ENCODE peak calls at places on chromosomes 12 and 14, in six cellular contexts. U, O, I, H, A and C are unnamed samples.

GRCh38 chr12:46835785-46836184 is 10.0 kb upstream of the SLC38A4 start:
- DNase-seq in H (no peak), U (no peak), A (no peak), O (no peak), I (no peak), C (no peak)

GRCh38 chr12:104656383-104656782 is 199.6 kb downstream of the CHST11 start:
- DNase-seq in A (no peak), I (no peak), H (no peak), O (no peak), U (no peak), C (no peak)

GRCh38 chr14:85542623-85543022 is 12.7 kb downstream of the FLRT2 start:
- DNase-seq in A (no peak), H (no peak), U (no peak), I (no peak), O (no peak), C (no peak)

GRCh38 chr14:39107624-39108023 is 4.6 kb upstream of the SEC23A start:
- DNase-seq in A (peak; percentile 71), H (no peak), U (no peak), O (peak; percentile 35), I (peak; percentile 37), C (no peak)

GRCh38 chr12:4915752-4916151 is 6.0 kb downstream of the KCNA1 start:
- DNase-seq in I (no peak), H (no peak), A (no peak), U (no peak), O (no peak), C (no peak)

GRCh38 chr12:63206908-63207307 is 55.9 kb upstream of the AVPR1A start:
- DNase-seq in I (no peak), O (no peak), U (no peak), H (no peak), A (no peak), C (no peak)

GRCh38 chr14:96502621-96503251 is 554 bp downstream of the PAPOLA start:
- DNase-seq in O (peak; percentile 85), H (no peak), I (peak; percentile 60), A (peak; percentile 79), U (no peak), C (peak; percentile 74)

GRCh38 chr12:1531160-1531653 is 63.2 kb downstream of the FBXL14 start:
- DNase-seq in A (peak; percentile 55), I (peak; percentile 20), U (no peak), O (no peak), H (no peak), C (no peak)

GRCh38 chr12:120833849-120834248 is 70.3 kb downstream of the SPPL3 start:
- DNase-seq in I (no peak), O (no peak), H (no peak), U (no peak), A (no peak), C (no peak)

GRCh38 chr12:132147423-132148367 is 3.4 kb downstream of the NOC4L start:
- DNase-seq in A (no peak), H (no peak), I (no peak), O (peak; percentile 13), U (no peak), C (no peak)

GRCh38 chr14:73789996-73790581 is 61.5 kb upstream of the PTGR2 start:
- DNase-seq in I (no peak), A (no peak), H (no peak), U (no peak), O (no peak), C (no peak)

GRCh38 chr12:63844391-63845341 is at the start of gene SRGAP1:
- DNase-seq in I (peak; percentile 27), O (peak; percentile 44), H (no peak), A (peak; percentile 63), U (no peak), C (no peak)

GRCh38 chr12:88574278-88574677 is 6.0 kb downstream of the KITLG start:
- DNase-seq in O (no peak), A (no peak), I (no peak), U (no peak), H (no peak), C (no peak)

GRCh38 chr12:113040722-113041168 is 15.8 kb upstream of the DTX1 start:
- DNase-seq in H (no peak), I (no peak), A (no peak), U (peak; percentile 59), O (no peak), C (peak; percentile 50)

GRCh38 chr12:67991158-67991557 is 1.9 kb downstream of the IFNG-AS1 start:
- DNase-seq in I (no peak), A (no peak), H (no peak), U (no peak), O (no peak), C (no peak)

GRCh38 chr14:24377660-24378059 is 9.7 kb downstream of the NFATC4 start:
- DNase-seq in O (no peak), A (peak; percentile 25), U (no peak), I (peak; percentile 74), H (no peak), C (no peak)

GRCh38 chr12:121295746-121296617 is 527 bp downstream of the CAMKK2 start:
- DNase-seq in I (peak; percentile 36), A (peak; percentile 44), H (no peak), O (peak; percentile 64), U (no peak), C (no peak)

GRCh38 chr14:29930283-29930682 is 2.6 kb upstream of the PRKD1 start:
- DNase-seq in I (no peak), O (no peak), U (no peak), H (no peak), A (no peak), C (no peak)

GRCh38 chr14:81219210-81219820 is 1.4 kb downstream of the GTF2A1 start:
- DNase-seq in I (peak; percentile 38), A (peak; percentile 96), O (peak; percentile 81), H (peak; percentile 60), U (peak; percentile 93), C (peak; percentile 86)

GRCh38 chr12:88471641-88472040 is 108.6 kb downstream of the KITLG start:
- DNase-seq in H (no peak), I (no peak), A (peak; percentile 30), O (no peak), U (peak; percentile 45), C (no peak)

GRCh38 chr12:51488281-51488680 is 63.6 kb downstream of the SLC4A8 start:
- DNase-seq in A (no peak), H (no peak), I (no peak), O (no peak), U (no peak), C (no peak)

GRCh38 chr12:9813821-9814798 is 13.2 kb upstream of the KLRF1 start:
- DNase-seq in I (peak; percentile 63), U (peak; percentile 13), A (peak; percentile 85), O (peak; percentile 55), H (no peak), C (no peak)

GRCh38 chr12:85603556-85603955 is 232.7 kb downstream of the RASSF9 start:
- DNase-seq in A (no peak), U (no peak), O (no peak), I (no peak), H (no peak), C (no peak)

GRCh38 chr12:47905313-47905730 is 528 bp upstream of the VDR start:
- DNase-seq in U (no peak), I (no peak), A (peak; percentile 85), O (peak; percentile 80), H (no peak), C (no peak)

GRCh38 chr14:31419179-31420012 is 954 bp downstream of the HEATR5A start:
- DNase-seq in I (no peak), U (no peak), H (no peak), O (no peak), A (no peak), C (no peak)

GRCh38 chr14:99262977-99263448 is 9.0 kb downstream of the BCL11B start:
- DNase-seq in O (no peak), A (peak; percentile 74), I (no peak), H (no peak), U (no peak), C (no peak)

GRCh38 chr12:109883429-109883828 is 3.1 kb upstream of the GLTP start:
- DNase-seq in U (no peak), A (no peak), O (peak; percentile 4), H (no peak), I (no peak), C (no peak)

GRCh38 chr12:9646794-9647622 is 22.5 kb upstream of the CLEC2D start:
- DNase-seq in O (no peak), I (peak; percentile 22), H (no peak), U (no peak), A (peak; percentile 30), C (no peak)

GRCh38 chr14:21384494-21384851 is 654 bp upstream of the SUPT16H start:
- DNase-seq in O (no peak), H (no peak), I (no peak), A (no peak), U (no peak), C (no peak)
- TF ChIP-seq REST in O (no peak), H (no peak), I (no peak), A (no peak), U (no peak), C (no peak)

DNA sequence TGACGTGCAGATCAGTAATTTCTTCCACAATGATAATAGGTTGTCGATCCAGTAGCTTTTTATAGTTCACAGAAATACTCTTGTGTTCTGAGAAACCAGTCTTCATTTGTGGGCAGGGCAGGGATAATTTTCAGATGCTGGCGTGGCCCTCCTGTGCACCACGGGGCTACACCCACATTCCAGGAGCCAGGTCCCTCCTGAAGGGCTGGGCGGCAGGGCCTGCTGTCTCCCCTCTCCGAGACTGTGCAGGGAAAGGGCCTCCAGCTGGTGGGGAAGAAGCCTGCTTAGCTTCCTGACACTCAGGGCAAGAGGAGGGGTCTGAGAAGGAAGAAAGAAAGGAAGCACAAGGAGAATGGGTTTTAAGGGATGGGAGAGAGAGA is 94.9 kb downstream of the ADGRD1 start:
- DNase-seq in O (no peak), U (no peak), A (no peak), I (no peak), H (no peak), C (no peak)
- H3K27ac ChIP-seq in O (no peak overlapping the region), U (no peak overlapping the region), A (no peak overlapping the region), I (no peak overlapping the region), H (no peak overlapping the region), C (no peak overlapping the region)

DNA sequence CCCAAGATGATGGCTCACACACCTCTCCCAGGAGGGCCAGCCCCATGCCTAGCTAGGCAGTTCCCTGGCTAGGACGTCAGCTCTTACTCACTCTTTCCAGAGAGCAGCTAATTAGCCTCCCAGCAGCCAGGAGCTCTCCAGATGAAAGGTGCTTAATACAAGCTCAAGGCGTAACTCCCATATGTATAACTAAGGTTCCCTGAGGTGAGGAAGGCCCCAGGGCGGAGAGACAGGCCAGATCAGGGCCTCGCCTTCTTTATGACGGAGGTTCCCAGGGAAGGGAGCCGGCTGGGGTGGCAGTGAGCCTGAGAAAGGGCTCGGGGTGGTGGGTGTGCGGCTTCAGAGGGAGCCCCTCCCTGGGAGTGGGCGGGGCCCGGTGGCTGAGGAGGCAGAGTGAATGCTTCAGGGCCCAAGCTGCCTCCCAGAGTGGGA is 26.4 kb upstream of the ZFP36L1 start:
- DNase-seq in H (no peak), U (peak; percentile 90), O (peak; percentile 5), I (peak; percentile 49), A (peak; percentile 71), C (no peak)
- TF ChIP-seq POLR2AphosphoS5 in H (no peak), U (peak; percentile 36), O (no peak), I (no peak), A (no peak), C (no peak)

GRCh38 chr14:76710093-76711010 is 50.9 kb upstream of the VASH1 start:
- DNase-seq in H (no peak), I (peak; percentile 22), A (peak; percentile 71), O (peak; percentile 68), U (peak; percentile 24), C (peak; percentile 5)
- TF ChIP-seq REST in H (no peak), I (no peak), A (no peak), O (no peak), U (no peak), C (no peak)